ENCODE peak calls at places on chromosomes 11 and 22, in nine cellular contexts. One of them, this sample, is unnamed.

GRCh38 chr22:17120281-17120680 is 879 bp downstream of the TMEM121B start:
- DNase-seq in IMR-90: peak
- DNase-seq in right atrium auricular region: no peak
- DNase-seq in GM23248: peak
- DNase-seq in fibroblast of the conjunctiva: no peak
- DNase-seq in LoVo: peak
- DNase-seq in T-cell: no peak
- DNase-seq in dermis blood vessel endothelial cell: peak
- DNase-seq in mucosa of descending colon: no peak
- DNase-seq in this sample: no peak

GRCh38 chr11:47607380-47607779 is 13.2 kb upstream of the C1QTNF4 start:
- DNase-seq in GM23248: peak
- DNase-seq in T-cell: no peak
- DNase-seq in LoVo: no peak
- DNase-seq in dermis blood vessel endothelial cell: peak
- DNase-seq in right atrium auricular region: no peak
- DNase-seq in fibroblast of the conjunctiva: peak
- DNase-seq in IMR-90: peak
- DNase-seq in mucosa of descending colon: no peak
- DNase-seq in this sample: no peak

GRCh38 chr22:39518996-39519680 is 1.2 kb upstream of the ATF4 start:
- DNase-seq in GM23248: no peak
- DNase-seq in IMR-90: peak
- DNase-seq in T-cell: no peak
- DNase-seq in LoVo: no peak
- DNase-seq in fibroblast of the conjunctiva: no peak
- DNase-seq in right atrium auricular region: no peak
- DNase-seq in dermis blood vessel endothelial cell: no peak
- DNase-seq in mucosa of descending colon: no peak
- DNase-seq in this sample: no peak

GRCh38 chr22:19879651-19879995 is 24.9 kb upstream of the GNB1L start:
- DNase-seq in right atrium auricular region: no peak
- DNase-seq in mucosa of descending colon: no peak
- DNase-seq in IMR-90: no peak
- DNase-seq in dermis blood vessel endothelial cell: no peak
- DNase-seq in fibroblast of the conjunctiva: no peak
- DNase-seq in LoVo: no peak
- DNase-seq in T-cell: no peak
- DNase-seq in GM23248: peak
- DNase-seq in this sample: no peak

GRCh38 chr11:122105009-122105828 is 10.8 kb downstream of the BLID start:
- DNase-seq in dermis blood vessel endothelial cell: no peak
- DNase-seq in LoVo: peak
- DNase-seq in right atrium auricular region: no peak
- DNase-seq in GM23248: peak
- DNase-seq in fibroblast of the conjunctiva: no peak
- DNase-seq in IMR-90: no peak
- DNase-seq in T-cell: no peak
- DNase-seq in mucosa of descending colon: no peak
- DNase-seq in this sample: no peak

GRCh38 chr11:44348721-44349120 is 38.8 kb upstream of the ALX4 start:
- DNase-seq in GM23248: no peak
- DNase-seq in right atrium auricular region: no peak
- DNase-seq in IMR-90: no peak
- DNase-seq in LoVo: no peak
- DNase-seq in fibroblast of the conjunctiva: no peak
- DNase-seq in dermis blood vessel endothelial cell: no peak
- DNase-seq in mucosa of descending colon: no peak
- DNase-seq in T-cell: no peak
- DNase-seq in this sample: no peak

GRCh38 chr11:47399860-47400812 is 8.3 kb upstream of the SLC39A13 start:
- DNase-seq in T-cell: no peak
- DNase-seq in mucosa of descending colon: peak
- DNase-seq in fibroblast of the conjunctiva: no peak
- DNase-seq in LoVo: no peak
- DNase-seq in IMR-90: no peak
- DNase-seq in right atrium auricular region: no peak
- DNase-seq in GM23248: no peak
- DNase-seq in dermis blood vessel endothelial cell: peak
- DNase-seq in this sample: no peak

GRCh38 chr22:10961043-10961860 is 4566.7 kb upstream of the OR11H1 start:
- DNase-seq in GM23248: no peak
- DNase-seq in right atrium auricular region: no peak
- DNase-seq in fibroblast of the conjunctiva: no peak
- DNase-seq in mucosa of descending colon: peak
- DNase-seq in LoVo: no peak
- DNase-seq in T-cell: no peak
- DNase-seq in dermis blood vessel endothelial cell: no peak
- DNase-seq in IMR-90: no peak
- DNase-seq in this sample: no peak

GRCh38 chr11:119188067-119188466 is 2.8 kb downstream of the NHERF4 start:
- DNase-seq in GM23248: no peak
- DNase-seq in IMR-90: no peak
- DNase-seq in T-cell: no peak
- DNase-seq in fibroblast of the conjunctiva: no peak
- DNase-seq in dermis blood vessel endothelial cell: no peak
- DNase-seq in LoVo: no peak
- DNase-seq in mucosa of descending colon: no peak
- DNase-seq in right atrium auricular region: no peak
- DNase-seq in this sample: no peak

GRCh38 chr11:60251485-60252207 is 8.7 kb upstream of the MS4A4E start:
- DNase-seq in fibroblast of the conjunctiva: no peak
- DNase-seq in right atrium auricular region: no peak
- DNase-seq in T-cell: no peak
- DNase-seq in IMR-90: no peak
- DNase-seq in GM23248: peak
- DNase-seq in LoVo: peak
- DNase-seq in mucosa of descending colon: no peak
- DNase-seq in dermis blood vessel endothelial cell: peak
- DNase-seq in this sample: no peak

GRCh38 chr11:94782446-94782845 is 14.3 kb downstream of the AMOTL1 start:
- DNase-seq in IMR-90: no peak
- DNase-seq in right atrium auricular region: no peak
- DNase-seq in mucosa of descending colon: no peak
- DNase-seq in LoVo: no peak
- DNase-seq in T-cell: no peak
- DNase-seq in GM23248: peak
- DNase-seq in fibroblast of the conjunctiva: no peak
- DNase-seq in dermis blood vessel endothelial cell: no peak
- DNase-seq in this sample: no peak

GRCh38 chr11:120223793-120224192 is 13.0 kb downstream of the OAF start:
- DNase-seq in LoVo: no peak
- DNase-seq in GM23248: no peak
- DNase-seq in fibroblast of the conjunctiva: no peak
- DNase-seq in right atrium auricular region: no peak
- DNase-seq in IMR-90: no peak
- DNase-seq in T-cell: no peak
- DNase-seq in dermis blood vessel endothelial cell: no peak
- DNase-seq in mucosa of descending colon: no peak
- DNase-seq in this sample: no peak

GRCh38 chr11:65546217-65546958 is 11.8 kb downstream of the LTBP3 start:
- DNase-seq in fibroblast of the conjunctiva: no peak
- DNase-seq in IMR-90: no peak
- DNase-seq in right atrium auricular region: no peak
- DNase-seq in dermis blood vessel endothelial cell: peak
- DNase-seq in T-cell: peak
- DNase-seq in GM23248: no peak
- DNase-seq in LoVo: peak
- DNase-seq in mucosa of descending colon: peak
- DNase-seq in this sample: peak

GRCh38 chr22:45039206-45039605 is 29.4 kb upstream of the PHF21B start:
- DNase-seq in dermis blood vessel endothelial cell: no peak
- DNase-seq in mucosa of descending colon: no peak
- DNase-seq in LoVo: no peak
- DNase-seq in GM23248: no peak
- DNase-seq in right atrium auricular region: no peak
- DNase-seq in fibroblast of the conjunctiva: no peak
- DNase-seq in T-cell: no peak
- DNase-seq in IMR-90: no peak
- DNase-seq in this sample: no peak

GRCh38 chr22:30867746-30868662 is 100.6 kb downstream of the MORC2 start:
- DNase-seq in fibroblast of the conjunctiva: no peak
- DNase-seq in right atrium auricular region: no peak
- DNase-seq in mucosa of descending colon: peak
- DNase-seq in IMR-90: no peak
- DNase-seq in dermis blood vessel endothelial cell: no peak
- DNase-seq in T-cell: no peak
- DNase-seq in GM23248: no peak
- DNase-seq in LoVo: no peak
- DNase-seq in this sample: no peak

GRCh38 chr11:122732342-122733300 is 77.1 kb downstream of the UBASH3B start:
- DNase-seq in mucosa of descending colon: no peak
- DNase-seq in fibroblast of the conjunctiva: no peak
- DNase-seq in IMR-90: no peak
- DNase-seq in dermis blood vessel endothelial cell: peak
- DNase-seq in T-cell: no peak
- DNase-seq in right atrium auricular region: no peak
- DNase-seq in LoVo: no peak
- DNase-seq in GM23248: no peak
- DNase-seq in this sample: no peak

GRCh38 chr22:43159484-43160178 is 8.3 kb downstream of the TSPO start:
- DNase-seq in T-cell: no peak
- DNase-seq in dermis blood vessel endothelial cell: peak
- DNase-seq in IMR-90: no peak
- DNase-seq in LoVo: no peak
- DNase-seq in GM23248: peak
- DNase-seq in right atrium auricular region: no peak
- DNase-seq in fibroblast of the conjunctiva: no peak
- DNase-seq in mucosa of descending colon: peak
- DNase-seq in this sample: no peak

GRCh38 chr22:21681566-21682370 is 16.0 kb downstream of the PPIL2 start:
- DNase-seq in fibroblast of the conjunctiva: no peak
- DNase-seq in LoVo: no peak
- DNase-seq in mucosa of descending colon: peak
- DNase-seq in GM23248: peak
- DNase-seq in right atrium auricular region: no peak
- DNase-seq in dermis blood vessel endothelial cell: no peak
- DNase-seq in T-cell: no peak
- DNase-seq in IMR-90: no peak
- DNase-seq in this sample: no peak

GRCh38 chr11:131581006-131581405 is 210.6 kb downstream of the NTM start:
- DNase-seq in fibroblast of the conjunctiva: no peak
- DNase-seq in right atrium auricular region: no peak
- DNase-seq in LoVo: no peak
- DNase-seq in dermis blood vessel endothelial cell: no peak
- DNase-seq in IMR-90: no peak
- DNase-seq in GM23248: peak
- DNase-seq in T-cell: no peak
- DNase-seq in mucosa of descending colon: no peak
- DNase-seq in this sample: no peak

GRCh38 chr11:112795896-112796686 is 165.1 kb upstream of the NCAM1 start:
- DNase-seq in T-cell: no peak
- DNase-seq in right atrium auricular region: no peak
- DNase-seq in dermis blood vessel endothelial cell: no peak
- DNase-seq in IMR-90: no peak
- DNase-seq in LoVo: no peak
- DNase-seq in mucosa of descending colon: no peak
- DNase-seq in fibroblast of the conjunctiva: no peak
- DNase-seq in GM23248: no peak
- DNase-seq in this sample: no peak

GRCh38 chr11:94325681-94326080 is 21.3 kb downstream of the IZUMO1R start:
- DNase-seq in fibroblast of the conjunctiva: no peak
- DNase-seq in IMR-90: peak
- DNase-seq in dermis blood vessel endothelial cell: peak
- DNase-seq in T-cell: no peak
- DNase-seq in right atrium auricular region: no peak
- DNase-seq in LoVo: no peak
- DNase-seq in mucosa of descending colon: no peak
- DNase-seq in GM23248: peak
- DNase-seq in this sample: no peak

GRCh38 chr22:44583854-44584253 is 85.8 kb upstream of the RTL6 start:
- DNase-seq in T-cell: no peak
- DNase-seq in IMR-90: no peak
- DNase-seq in dermis blood vessel endothelial cell: no peak
- DNase-seq in mucosa of descending colon: peak
- DNase-seq in fibroblast of the conjunctiva: no peak
- DNase-seq in right atrium auricular region: no peak
- DNase-seq in LoVo: no peak
- DNase-seq in GM23248: no peak
- DNase-seq in this sample: no peak

GRCh38 chr11:79129702-79130101 is 311.1 kb downstream of the TENM4 start:
- DNase-seq in right atrium auricular region: no peak
- DNase-seq in IMR-90: no peak
- DNase-seq in T-cell: no peak
- DNase-seq in mucosa of descending colon: no peak
- DNase-seq in GM23248: no peak
- DNase-seq in fibroblast of the conjunctiva: no peak
- DNase-seq in dermis blood vessel endothelial cell: no peak
- DNase-seq in LoVo: no peak
- DNase-seq in this sample: no peak

GRCh38 chr11:36035454-36035853 is 91.6 kb downstream of the LDLRAD3 start:
- DNase-seq in LoVo: no peak
- DNase-seq in mucosa of descending colon: no peak
- DNase-seq in fibroblast of the conjunctiva: no peak
- DNase-seq in GM23248: no peak
- DNase-seq in IMR-90: no peak
- DNase-seq in dermis blood vessel endothelial cell: no peak
- DNase-seq in right atrium auricular region: no peak
- DNase-seq in T-cell: no peak
- DNase-seq in this sample: no peak

GRCh38 chr11:48154162-48154561 is 62.4 kb upstream of the OR4B1 start:
- DNase-seq in mucosa of descending colon: no peak
- DNase-seq in IMR-90: peak
- DNase-seq in LoVo: no peak
- DNase-seq in dermis blood vessel endothelial cell: peak
- DNase-seq in fibroblast of the conjunctiva: no peak
- DNase-seq in right atrium auricular region: no peak
- DNase-seq in T-cell: no peak
- DNase-seq in GM23248: peak
- DNase-seq in this sample: no peak

GRCh38 chr11:24496371-24496727 is 504 bp upstream of the LUZP2 start:
- DNase-seq in fibroblast of the conjunctiva: no peak
- DNase-seq in GM23248: peak
- DNase-seq in mucosa of descending colon: no peak
- DNase-seq in T-cell: no peak
- DNase-seq in LoVo: no peak
- DNase-seq in IMR-90: peak
- DNase-seq in right atrium auricular region: no peak
- DNase-seq in dermis blood vessel endothelial cell: no peak
- DNase-seq in this sample: no peak

GRCh38 chr11:61342207-61342803 is 9.3 kb downstream of the TKFC start:
- DNase-seq in IMR-90: no peak
- DNase-seq in T-cell: no peak
- DNase-seq in mucosa of descending colon: no peak
- DNase-seq in LoVo: no peak
- DNase-seq in right atrium auricular region: no peak
- DNase-seq in dermis blood vessel endothelial cell: no peak
- DNase-seq in fibroblast of the conjunctiva: no peak
- DNase-seq in GM23248: no peak
- DNase-seq in this sample: no peak

GRCh38 chr22:23574371-23574811 is 5.7 kb downstream of the IGLL1 start:
- DNase-seq in GM23248: no peak
- DNase-seq in LoVo: no peak
- DNase-seq in mucosa of descending colon: peak
- DNase-seq in IMR-90: no peak
- DNase-seq in T-cell: no peak
- DNase-seq in dermis blood vessel endothelial cell: no peak
- DNase-seq in right atrium auricular region: no peak
- DNase-seq in fibroblast of the conjunctiva: no peak
- DNase-seq in this sample: no peak

GRCh38 chr11:46380340-46381045 is 976 bp upstream of the MDK start:
- DNase-seq in fibroblast of the conjunctiva: no peak
- DNase-seq in GM23248: peak
- DNase-seq in dermis blood vessel endothelial cell: peak
- DNase-seq in mucosa of descending colon: peak
- DNase-seq in T-cell: no peak
- DNase-seq in right atrium auricular region: peak
- DNase-seq in LoVo: peak
- DNase-seq in IMR-90: no peak
- DNase-seq in this sample: no peak